ENCODE peak calls at places on chromosomes 1 and 21, in seven cellular contexts. T is K562, G is A549, Q is SK-N-SH, M is IMR-90, Y is HepG2, F is H1. K is an unnamed sample.

GRCh38 chr1:3192359-3192758 is 123.4 kb downstream of the PRDM16 start:
- DNase-seq in Q (no peak), M (no peak), Y (peak), G (no peak), T (no peak), F (no peak), K (no peak)

GRCh38 chr1:71307451-71307850 is 226.6 kb upstream of the ZRANB2 start:
- DNase-seq in Q (peak), Y (no peak), G (no peak), M (peak), T (no peak), F (no peak), K (no peak)

GRCh38 chr1:222974496-222974895 is 159.7 kb downstream of the DISP1 start:
- DNase-seq in Q (no peak), T (no peak), M (peak), Y (no peak), G (no peak), F (no peak), K (no peak)

GRCh38 chr1:246164764-246165163 is 342.3 kb downstream of the SMYD3 start:
- DNase-seq in Q (no peak), Y (no peak), T (no peak), G (no peak), F (no peak), M (no peak), K (no peak)

GRCh38 chr1:248155927-248156326 is 11.0 kb downstream of the OR2M5 start:
- DNase-seq in M (no peak), T (no peak), F (no peak), Y (no peak), G (no peak), Q (no peak), K (no peak)

GRCh38 chr1:11712285-11712684 is 20.8 kb downstream of the DRAXIN start:
- DNase-seq in M (no peak), F (no peak), Y (no peak), G (no peak), Q (no peak), T (no peak), K (no peak)

GRCh38 chr1:218890436-218890835 is 283.2 kb upstream of the LYPLAL1 start:
- DNase-seq in F (no peak), G (no peak), Q (no peak), Y (no peak), M (no peak), T (no peak), K (no peak)

GRCh38 chr1:156406229-156406628 is 37.2 kb downstream of the RHBG start:
- DNase-seq in T (no peak), M (no peak), G (no peak), F (no peak), Q (no peak), Y (no peak), K (no peak)

GRCh38 chr1:71294178-71294577 is 213.3 kb upstream of the ZRANB2 start:
- DNase-seq in T (no peak), F (no peak), Y (no peak), Q (no peak), M (peak), G (no peak), K (no peak)

GRCh38 chr1:71464016-71464415 is 383.2 kb upstream of the ZRANB2 start:
- DNase-seq in F (no peak), M (peak), G (no peak), T (no peak), Y (no peak), Q (no peak), K (no peak)

GRCh38 chr1:150487763-150488115 is 520 bp downstream of the TARS2 start:
- DNase-seq in M (no peak), F (no peak), Q (no peak), Y (no peak), G (no peak), T (no peak), K (no peak)

GRCh38 chr21:32772281-32773047 is 909 bp upstream of the PAXBP1 start:
- DNase-seq in T (peak), G (peak), M (peak), Q (peak), F (no peak), Y (no peak), K (peak)

GRCh38 chr1:83818916-83819315 is 180.0 kb downstream of the TTLL7 start:
- DNase-seq in T (no peak), G (no peak), F (no peak), Y (peak), Q (no peak), M (peak), K (no peak)

GRCh38 chr1:114112775-114113174 is 40.9 kb downstream of the SYT6 start:
- DNase-seq in Q (no peak), M (no peak), G (no peak), Y (no peak), T (no peak), F (no peak), K (no peak)

GRCh38 chr1:155976913-155977606 is 1.3 kb downstream of the ARHGEF2 start:
- DNase-seq in T (no peak), Y (no peak), Q (no peak), M (no peak), F (no peak), G (no peak), K (no peak)

GRCh38 chr1:190084552-190084951 is 393.1 kb downstream of the BRINP3 start:
- DNase-seq in Q (no peak), F (peak), G (no peak), Y (peak), T (no peak), M (no peak), K (no peak)
- TF ChIP-seq USF2 in Q (no peak), F (no peak), G (no peak), Y (no peak), T (no peak), M (no peak), K (no peak)

DNA sequence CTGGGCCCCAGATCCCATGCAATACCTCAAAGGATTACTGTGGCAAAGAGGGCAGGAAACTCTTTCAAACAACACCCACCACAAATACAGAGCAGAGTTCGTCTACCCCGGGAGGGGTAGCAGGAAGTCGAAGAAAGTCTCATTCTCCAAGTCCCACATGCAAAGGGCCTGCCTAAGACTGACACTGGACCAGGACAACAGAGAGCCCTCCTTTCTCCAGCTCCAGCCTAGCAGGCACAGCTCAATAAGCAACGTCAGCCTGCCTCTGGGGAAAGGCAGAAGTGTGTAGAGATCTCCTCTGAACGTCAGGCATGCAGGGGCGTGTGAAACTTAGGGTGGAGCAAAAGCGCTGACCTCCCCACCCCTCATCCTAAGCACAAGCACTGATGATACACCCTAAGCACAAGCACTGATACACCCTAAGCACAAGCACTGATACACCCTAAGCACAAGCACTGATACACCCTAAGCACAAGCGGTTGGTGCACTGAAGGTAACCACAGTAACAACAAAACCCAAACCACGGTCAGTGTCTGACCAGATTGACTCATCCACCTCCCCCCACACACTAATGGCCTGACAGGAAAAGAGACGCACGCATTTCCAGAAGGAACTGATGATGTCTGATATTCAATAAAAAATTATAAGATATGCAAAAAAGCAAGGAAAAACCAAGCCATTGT is 1.3 kb downstream of the KRTAP12-3 start:
- DNase-seq in Q (no peak), F (no peak), Y (no peak), M (no peak), T (no peak), G (no peak), K (no peak)
- TF ChIP-seq RFX5 in Q (no peak), F (no peak), Y (no peak), M (no peak), T (no peak), G (no peak), K (no peak)

GRCh38 chr1:208885046-208885445 is 640.9 kb upstream of the PLXNA2 start:
- DNase-seq in M (no peak), F (no peak), Y (no peak), T (no peak), G (no peak), Q (no peak), K (no peak)
- TF ChIP-seq USF2 in M (no peak), F (no peak), Y (no peak), T (no peak), G (no peak), Q (no peak), K (no peak)

GRCh38 chr1:9909222-9910046 is 635 bp downstream of the CTNNBIP1 start:
- DNase-seq in G (no peak), T (peak), Y (no peak), Q (no peak), F (no peak), M (no peak), K (no peak)
- TF ChIP-seq RFX5 in G (no peak), T (no peak), Y (no peak), Q (no peak), F (no peak), M (no peak), K (no peak)

GRCh38 chr1:208211901-208212843 is 32.0 kb downstream of the PLXNA2 start:
- DNase-seq in Y (no peak), F (no peak), Q (no peak), T (no peak), G (no peak), M (no peak), K (no peak)

GRCh38 chr1:208215393-208215792 is 28.8 kb downstream of the PLXNA2 start:
- DNase-seq in F (no peak), G (no peak), M (no peak), Q (no peak), T (no peak), Y (no peak), K (no peak)

GRCh38 chr1:208209896-208210589 is 34.1 kb downstream of the PLXNA2 start:
- DNase-seq in M (no peak), T (no peak), Q (no peak), G (no peak), F (no peak), Y (no peak), K (no peak)

GRCh38 chr1:208213786-208214185 is 30.4 kb downstream of the PLXNA2 start:
- DNase-seq in T (no peak), Q (no peak), M (no peak), G (no peak), F (no peak), Y (no peak), K (no peak)

GRCh38 chr1:208212893-208213292 is 31.3 kb downstream of the PLXNA2 start:
- DNase-seq in G (no peak), Y (no peak), M (no peak), Q (no peak), T (no peak), F (no peak), K (no peak)
- TF ChIP-seq USF2 in G (no peak), Y (no peak), M (no peak), Q (no peak), T (no peak), F (no peak), K (no peak)

K was measured in GM12878.